ENCODE peak calls at places on chromosomes 1 and 21, in four cellular contexts. Z is aorta, X is NB4, V is LNCaP clone FGC. D is an unnamed sample.

GRCh38 chr1:98086156-98086555 is 165.3 kb upstream of the DPYD start:
- DNase-seq in Z (no peak), X (no peak), V (no peak), D (no peak)

GRCh38 chr1:111747282-111747734 is 8.1 kb upstream of the INKA2 start:
- DNase-seq in Z (peak; percentile 66), X (peak; percentile 87), V (peak; percentile 53), D (peak; percentile 84)

GRCh38 chr1:27724961-27725373 is 794 bp upstream of the FAM76A start:
- DNase-seq in Z (peak; percentile 51), X (peak; percentile 21), V (no peak), D (peak; percentile 13)

GRCh38 chr1:91651671-91652071 is 151.0 kb downstream of the CDC7 start:
- DNase-seq in Z (peak; percentile 78), X (no peak), V (peak; percentile 3), D (peak; percentile 52)

GRCh38 chr1:206998811-206999210 is 28.6 kb upstream of the FCAMR start:
- DNase-seq in Z (no peak), X (no peak), V (peak; percentile 66), D (no peak)

GRCh38 chr21:39311164-39311563 is 2.3 kb downstream of the BRWD1 start:
- DNase-seq in Z (no peak), X (no peak), V (no peak), D (no peak)

GRCh38 chr1:109133815-109134214 is 19.9 kb downstream of the ELAPOR1 start:
- DNase-seq in Z (peak; percentile 53), X (peak; percentile 79), V (no peak), D (no peak)

GRCh38 chr1:225845633-225846259 is 35.8 kb downstream of the EPHX1 start:
- DNase-seq in Z (peak; percentile 86), X (peak; percentile 79), V (peak; percentile 61), D (peak; percentile 67)

GRCh38 chr1:31102501-31102950 is 37.0 kb upstream of the PUM1 start:
- DNase-seq in Z (no peak), X (peak; percentile 51), V (no peak), D (peak; percentile 65)

GRCh38 chr1:116006486-116006964 is 30.2 kb downstream of the SLC22A15 start:
- DNase-seq in Z (no peak), X (no peak), V (no peak), D (no peak)

GRCh38 chr1:234777850-234778214 is 167.9 kb upstream of the IRF2BP2 start:
- DNase-seq in Z (no peak), X (no peak), V (no peak), D (no peak)

GRCh38 chr1:22228505-22228911 is 85.6 kb upstream of the WNT4 start:
- DNase-seq in Z (no peak), X (no peak), V (no peak), D (no peak)

GRCh38 chr1:227790868-227791267 is 24.6 kb upstream of the PRSS38 start:
- DNase-seq in Z (no peak), X (no peak), V (no peak), D (no peak)

D was measured in fibroblast of lung.